ENCODE peak calls at places on chromosomes 3 and 15, in ten cellular contexts. T, J, M, P, U, F, K, Y, S and I are unnamed samples. For H3K36me3 and H3K79me2, the result is how much of the 10 kb centered on the place peaks cover.

GRCh38 chr3:45765956-45766355 is 30.4 kb downstream of the SLC6A20 start:
- DNase-seq in T (no peak), J (no peak), M (no peak), P (no peak), U (no peak), F (no peak), K (no peak), Y (no peak), S (no peak), I (no peak)

GRCh38 chr15:39130556-39131379 is 450.1 kb upstream of the THBS1 start:
- DNase-seq in T (no peak), J (no peak), M (peak), P (no peak), U (no peak), F (no peak), K (no peak), Y (peak), S (no peak), I (no peak)

GRCh38 chr3:52154135-52155094 is at the start of gene POC1A:
- DNase-seq in T (peak), J (peak), M (peak), P (peak), U (peak), F (peak), K (peak), Y (peak), S (peak), I (peak)

GRCh38 chr3:136476280-136476679 is 226.1 kb downstream of the PCCB start:
- DNase-seq in T (no peak), J (no peak), M (no peak), P (no peak), U (no peak), F (no peak), K (no peak), Y (no peak), S (no peak), I (no peak)

GRCh38 chr3:108448593-108448992 is 61.8 kb downstream of the MYH15 start:
- DNase-seq in T (no peak), J (no peak), M (no peak), P (no peak), U (no peak), F (no peak), K (no peak), Y (no peak), S (no peak), I (no peak)

GRCh38 chr15:26805470-26805869 is 32.6 kb upstream of the GABRB3 start:
- DNase-seq in T (no peak), J (no peak), M (no peak), P (no peak), U (peak), F (no peak), K (no peak), Y (no peak), S (no peak), I (no peak)

GRCh38 chr3:34213481-34213880 is 415.1 kb downstream of the PDCD6IP start:
- DNase-seq in T (peak), J (peak), M (no peak), P (no peak), U (peak), F (no peak), K (no peak), Y (no peak), S (no peak), I (no peak)

GRCh38 chr3:105629725-105630124 is 239.1 kb downstream of the CBLB start:
- DNase-seq in T (no peak), J (no peak), M (peak), P (no peak), U (no peak), F (no peak), K (no peak), Y (peak), S (no peak), I (no peak)

GRCh38 chr3:18100126-18100525 is 325.0 kb downstream of the SATB1 start:
- DNase-seq in T (no peak), J (no peak), M (peak), P (no peak), U (no peak), F (no peak), K (no peak), Y (peak), S (no peak), I (no peak)

GRCh38 chr3:187616307-187616939 is 53.8 kb downstream of the SST start:
- DNase-seq in T (peak), J (peak), M (peak), P (peak), U (peak), F (peak), K (peak), Y (peak), S (peak), I (peak)

GRCh38 chr3:33144433-33144832 is 30.6 kb downstream of the CRTAP start:
- DNase-seq in T (peak), J (peak), M (no peak), P (peak), U (peak), F (no peak), K (no peak), Y (peak), S (no peak), I (peak)

GRCh38 chr3:72347819-72348319 is 500.4 kb downstream of the SHQ1 start:
- DNase-seq in T (peak), J (peak), M (peak), P (no peak), U (peak), F (no peak), K (no peak), Y (peak), S (peak), I (no peak)

GRCh38 chr15:53522878-53523455 is 236.5 kb downstream of the WDR72 start:
- DNase-seq in T (peak), J (peak), M (no peak), P (no peak), U (no peak), F (no peak), K (no peak), Y (peak), S (no peak), I (no peak)

GRCh38 chr3:153734777-153735551 is 386.2 kb upstream of the ARHGEF26 start:
- DNase-seq in T (no peak), J (no peak), M (peak), P (no peak), U (no peak), F (no peak), K (no peak), Y (peak), S (peak), I (no peak)

GRCh38 chr3:132293231-132293630 is 24.0 kb upstream of the ACP3 start:
- DNase-seq in T (no peak), J (no peak), M (no peak), P (no peak), U (no peak), F (no peak), K (no peak), Y (no peak), S (no peak), I (no peak)

GRCh38 chr3:126925411-126926171 is 57.3 kb upstream of the PLXNA1 start:
- DNase-seq in T (no peak), J (no peak), M (peak), P (no peak), U (no peak), F (no peak), K (no peak), Y (no peak), S (no peak), I (no peak)

GRCh38 chr3:126346466-126346865 is 10.7 kb downstream of the KLF15 start:
- DNase-seq in T (no peak), J (no peak), M (no peak), P (no peak), U (no peak), F (no peak), K (no peak), Y (no peak), S (no peak), I (no peak)

GRCh38 chr3:82163907-82164520 is 402.6 kb upstream of the GBE1 start:
- DNase-seq in T (peak), J (peak), M (peak), P (no peak), U (peak), F (no peak), K (peak), Y (peak), S (no peak), I (peak)

GRCh38 chr15:78989701-78990248 is 44.9 kb upstream of the CTSH start:
- DNase-seq in T (no peak), J (no peak), M (no peak), P (no peak), U (no peak), F (no peak), K (no peak), Y (no peak), S (peak), I (no peak)

GRCh38 chr3:168591587-168591986 is 495.9 kb upstream of the GOLIM4 start:
- DNase-seq in T (no peak), J (no peak), M (no peak), P (no peak), U (no peak), F (no peak), K (no peak), Y (no peak), S (no peak), I (no peak)

GRCh38 chr15:34370643-34371042 is 3.6 kb upstream of the LPCAT4 start:
- DNase-seq in T (no peak), J (no peak), M (no peak), P (no peak), U (no peak), F (no peak), K (no peak), Y (no peak), S (no peak), I (no peak)

GRCh38 chr15:68302729-68303128 is 25.2 kb downstream of the FEM1B start:
- DNase-seq in T (no peak), J (no peak), M (no peak), P (no peak), U (no peak), F (no peak), K (no peak), Y (no peak), S (no peak), I (no peak)

GRCh38 chr15:100726070-100726420 is 123.7 kb downstream of the ASB7 start:
- DNase-seq in T (no peak), J (no peak), M (no peak), P (no peak), U (no peak), F (peak), K (no peak), Y (no peak), S (no peak), I (no peak)

GRCh38 chr3:193563999-193564398 is 9.3 kb upstream of the ATP13A4 start:
- DNase-seq in T (peak), J (peak), M (peak), P (no peak), U (peak), F (no peak), K (peak), Y (peak), S (no peak), I (peak)

GRCh38 chr3:25380222-25380739 is 47.8 kb upstream of the RARB start:
- DNase-seq in T (no peak), J (no peak), M (no peak), P (no peak), U (no peak), F (no peak), K (no peak), Y (no peak), S (no peak), I (no peak)

GRCh38 chr3:153232737-153233330 is 70.8 kb downstream of the RAP2B start:
- DNase-seq in T (no peak), J (no peak), M (peak), P (no peak), U (no peak), F (no peak), K (no peak), Y (peak), S (peak), I (no peak)

GRCh38 chr15:39133201-39133600 is 447.7 kb upstream of the THBS1 start:
- DNase-seq in T (no peak), J (no peak), M (peak), P (no peak), U (no peak), F (no peak), K (no peak), Y (peak), S (peak), I (no peak)

GRCh38 chr3:193078996-193079731 is 161.5 kb upstream of the MB21D2 start:
- DNase-seq in T (peak), J (peak), M (no peak), P (no peak), U (peak), F (no peak), K (no peak), Y (no peak), S (no peak), I (no peak)

GRCh38 chr3:182726258-182727142 is 66.8 kb upstream of the ATP11B start:
- DNase-seq in T (peak), J (no peak), M (no peak), P (peak), U (no peak), F (peak), K (no peak), Y (no peak), S (no peak), I (no peak)

GRCh38 chr3:156811092-156811862 is 14.9 kb upstream of the LEKR1 start:
- DNase-seq in T (no peak), J (no peak), M (peak), P (no peak), U (no peak), F (no peak), K (peak), Y (no peak), S (peak), I (no peak)

GRCh38 chr3:53102601-53103147 is 27.6 kb downstream of the RFT1 start:
- DNase-seq in T (no peak), J (peak), M (peak), P (peak), U (no peak), F (no peak), K (peak), Y (no peak), S (no peak), I (peak)

GRCh38 chr15:68504721-68505090 is 72.7 kb upstream of the ITGA11 start:
- DNase-seq in T (no peak), J (no peak), M (no peak), P (no peak), U (no peak), F (no peak), K (no peak), Y (no peak), S (no peak), I (no peak)

GRCh38 chr3:165459924-165460540 is 263.8 kb upstream of the SLITRK3 start:
- DNase-seq in T (no peak), J (no peak), M (no peak), P (no peak), U (no peak), F (no peak), K (no peak), Y (peak), S (no peak), I (no peak)

GRCh38 chr3:151107177-151107576 is 21.7 kb downstream of the MED12L start:
- DNase-seq in T (peak), J (peak), M (no peak), P (no peak), U (peak), F (no peak), K (no peak), Y (no peak), S (no peak), I (no peak)

GRCh38 chr3:184193991-184194539 is 8.1 kb downstream of the ABCF3 start:
- DNase-seq in T (no peak), J (no peak), M (no peak), P (no peak), U (no peak), F (no peak), K (no peak), Y (no peak), S (no peak), I (no peak)

GRCh38 chr3:44323341-44323955 is 15.1 kb upstream of the TCAIM start:
- DNase-seq in T (peak), J (peak), M (peak), P (peak), U (peak), F (peak), K (peak), Y (peak), S (peak), I (peak)

GRCh38 chr3:66236281-66236680 is 15.5 kb downstream of the SLC25A26 start:
- DNase-seq in T (peak), J (peak), M (peak), P (no peak), U (peak), F (no peak), K (no peak), Y (peak), S (no peak), I (peak)

GRCh38 chr3:176872771-176873209 is 324.5 kb downstream of the TBL1XR1 start:
- DNase-seq in T (peak), J (peak), M (peak), P (peak), U (peak), F (peak), K (peak), Y (peak), S (peak), I (peak)

GRCh38 chr3:99330924-99331532 is 307.4 kb upstream of the COL8A1 start:
- DNase-seq in T (no peak), J (no peak), M (no peak), P (no peak), U (no peak), F (no peak), K (no peak), Y (peak), S (peak), I (no peak)

GRCh38 chr3:39757312-39757711 is 52.1 kb upstream of the MYRIP start:
- DNase-seq in T (no peak), J (no peak), M (no peak), P (no peak), U (no peak), F (no peak), K (no peak), Y (no peak), S (no peak), I (no peak)

GRCh38 chr3:14438929-14439328 is 36.5 kb downstream of the SLC6A6 start:
- DNase-seq in T (no peak), J (no peak), M (no peak), P (no peak), U (no peak), F (no peak), K (no peak), Y (no peak), S (no peak), I (no peak)
- H3K4me2 ChIP-seq in T (no peak), J (no peak), M (no peak), P (no peak), U (no peak), F (peak), K (no peak), Y (no peak), S (peak), I (peak)

GRCh38 chr15:85625856-85626255 is 168.9 kb downstream of the KLHL25 start:
- DNase-seq in T (no peak), J (no peak), M (peak), P (no peak), U (no peak), F (no peak), K (peak), Y (no peak), S (peak), I (no peak)

GRCh38 chr15:85623648-85624047 is 171.1 kb downstream of the KLHL25 start:
- DNase-seq in T (no peak), J (no peak), M (peak), P (no peak), U (no peak), F (no peak), K (no peak), Y (peak), S (peak), I (no peak)

GRCh38 chr15:85624241-85624855 is 170.4 kb downstream of the KLHL25 start:
- DNase-seq in T (no peak), J (no peak), M (peak), P (no peak), U (no peak), F (no peak), K (no peak), Y (no peak), S (no peak), I (no peak)

GRCh38 chr15:85625431-85625830 is 169.3 kb downstream of the KLHL25 start:
- DNase-seq in T (no peak), J (no peak), M (no peak), P (no peak), U (no peak), F (no peak), K (no peak), Y (no peak), S (no peak), I (no peak)

GRCh38 chr15:85627245-85627935 is 167.3 kb downstream of the KLHL25 start:
- DNase-seq in T (no peak), J (no peak), M (no peak), P (no peak), U (no peak), F (no peak), K (no peak), Y (no peak), S (no peak), I (no peak)
- H3K36me3 ChIP-seq in T (under half), J (under half), M (under half), P (under half), U (under half), F (under half), K (under half), Y (under half), S (under half), I (half or more)

DNA sequence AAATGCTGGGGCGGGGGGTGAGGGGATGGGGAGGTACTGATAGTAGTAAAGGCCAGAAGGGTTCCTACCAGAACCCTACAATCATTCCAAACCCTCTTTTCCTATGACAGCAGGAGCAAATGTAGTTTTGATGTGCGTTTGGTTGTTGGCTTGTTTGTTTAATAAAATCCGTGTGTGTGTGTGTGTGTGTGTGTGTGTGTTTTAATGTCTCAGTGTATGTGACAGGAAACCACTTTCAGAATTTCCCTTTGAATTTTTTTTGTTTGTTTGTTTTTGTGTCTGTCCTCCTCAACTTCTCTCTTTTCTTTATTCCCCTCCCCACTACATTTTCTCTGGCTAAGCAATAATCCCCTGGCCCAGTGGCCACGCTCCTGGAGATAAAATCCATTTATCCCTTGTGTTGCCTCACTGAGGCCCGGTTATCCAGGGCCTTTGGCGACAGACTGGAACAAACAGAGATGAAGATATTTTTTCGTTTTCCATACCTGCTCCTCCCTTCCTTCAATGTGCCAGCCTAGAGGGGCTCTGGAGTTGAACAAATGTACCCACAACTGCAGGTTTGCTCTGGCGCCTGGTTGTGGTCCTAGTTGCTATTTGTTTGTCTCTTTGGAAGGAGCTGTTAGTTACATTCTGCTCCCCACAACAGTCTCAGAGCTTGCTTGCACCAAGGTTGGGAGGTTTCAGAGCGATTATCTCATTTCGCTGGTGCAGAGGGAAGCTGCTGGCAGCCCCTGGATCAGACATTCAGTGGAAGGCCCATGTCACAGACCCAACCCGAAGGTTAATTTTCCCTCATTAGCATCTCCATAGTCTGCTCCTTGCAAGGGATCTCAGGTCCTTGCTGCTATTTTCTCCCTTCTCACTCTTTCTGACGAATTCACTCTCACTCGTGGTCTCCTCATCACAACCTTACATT is 17.9 kb downstream of the NR2F2 start:
- DNase-seq in T (no peak), J (peak), M (no peak), P (no peak), U (peak), F (no peak), K (no peak), Y (no peak), S (no peak), I (no peak)
- H3K79me2 ChIP-seq in T (under half), J (half or more), M (half or more), P (under half), U (under half), F (under half), K (under half), Y (half or more), S (half or more), I (under half)

GRCh38 chr15:29857196-29857595 is 34.9 kb upstream of the TJP1 start:
- DNase-seq in T (peak), J (no peak), M (no peak), P (no peak), U (no peak), F (no peak), K (no peak), Y (peak), S (no peak), I (no peak)
- H3K4me2 ChIP-seq in T (no peak), J (no peak), M (no peak), P (no peak), U (peak), F (no peak), K (no peak), Y (no peak), S (no peak), I (no peak)

GRCh38 chr15:75479670-75480069 is 28.2 kb upstream of the SIN3A start:
- DNase-seq in T (no peak), J (no peak), M (no peak), P (no peak), U (no peak), F (no peak), K (no peak), Y (no peak), S (no peak), I (no peak)
- H3K36me3 ChIP-seq in T (under half), J (under half), M (under half), P (under half), U (under half), F (under half), K (under half), Y (under half), S (under half), I (under half)

DNA sequence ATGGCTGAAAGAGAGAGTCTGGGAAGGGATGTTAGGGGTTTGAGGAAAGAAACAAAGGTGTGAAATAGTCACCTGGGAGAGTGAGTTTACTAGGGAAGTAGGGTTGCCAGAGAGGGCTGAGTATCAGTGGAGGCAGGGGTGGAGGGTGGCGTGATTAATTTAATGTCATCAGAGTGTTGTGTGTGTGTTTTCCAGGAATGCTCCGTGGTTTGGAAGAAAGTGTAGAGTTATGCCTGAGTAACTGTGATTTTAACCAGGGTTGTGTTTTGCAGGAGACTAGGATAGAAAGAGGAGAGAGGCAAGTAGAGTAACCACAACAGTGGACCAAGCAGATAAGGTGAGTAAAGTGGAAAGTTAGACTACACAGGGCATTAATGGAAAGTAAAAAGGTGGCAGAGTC is 27.2 kb downstream of the PLD1 start:
- DNase-seq in T (no peak), J (no peak), M (peak), P (no peak), U (no peak), F (no peak), K (no peak), Y (no peak), S (peak), I (no peak)
- H3K79me2 ChIP-seq in T (under half), J (under half), M (under half), P (under half), U (under half), F (under half), K (under half), Y (under half), S (under half), I (under half)

GRCh38 chr3:196268270-196269163 is 19.0 kb downstream of the PCYT1A start:
- DNase-seq in T (peak), J (no peak), M (peak), P (peak), U (peak), F (no peak), K (no peak), Y (peak), S (peak), I (no peak)
- H3K4me2 ChIP-seq in T (no peak), J (no peak), M (no peak), P (no peak), U (no peak), F (no peak), K (no peak), Y (no peak), S (no peak), I (no peak)